ENCODE peak calls at places on chromosomes 12 and 14, in nine cellular contexts. N is Panc1; D is fibroblast of lung; M is NCI-H1105 treated with DMSO at 0.1 percent for 48 hours; J is EL; R is neural progenitor cell; U is germinal center; I is activated T-helper 9 cell treated with anti-CD3 and anti-CD28 coated beads, Interleukin-2, amount 50 U/mL, for 16 hours; F is activated CD4-positive, alpha-beta T cell treated with anti-CD3 and anti-CD28 coated beads for 36 hours. T is an unnamed sample.

GRCh38 chr12:24201258-24201970 is 251.9 kb upstream of the SOX5 start:
- DNase-seq in N (no peak), D (peak), M (no peak), J (no peak), R (no peak), U (no peak), I (no peak), F (no peak), T (no peak)

GRCh38 chr12:118747771-118748170 is 233.6 kb upstream of the SRRM4 start:
- DNase-seq in N (no peak), D (no peak), M (no peak), J (no peak), R (no peak), U (no peak), I (no peak), F (no peak), T (no peak)

GRCh38 chr12:34598352-34598827 is 576.1 kb downstream of the ALG10 start:
- DNase-seq in N (no peak), D (no peak), M (no peak), J (no peak), R (no peak), U (no peak), I (no peak), F (no peak), T (no peak)

GRCh38 chr12:83261998-83262397 is 575.3 kb downstream of the TMTC2 start:
- DNase-seq in N (no peak), D (no peak), M (no peak), J (no peak), R (no peak), U (no peak), I (no peak), F (no peak), T (no peak)

GRCh38 chr12:119444462-119445044 is 110.0 kb downstream of the CCDC60 start:
- DNase-seq in N (peak), D (peak), M (peak), J (peak), R (peak), U (peak), I (peak), F (peak), T (peak)

GRCh38 chr14:76773188-76773885 is 12.1 kb downstream of the VASH1 start:
- DNase-seq in N (no peak), D (peak), M (no peak), J (peak), R (no peak), U (no peak), I (no peak), F (peak), T (peak)

GRCh38 chr12:6821674-6822433 is at the start of gene GPR162:
- DNase-seq in N (no peak), D (peak), M (peak), J (peak), R (peak), U (no peak), I (no peak), F (peak), T (no peak)

GRCh38 chr12:59405992-59406391 is 189.8 kb upstream of the SLC16A7 start:
- DNase-seq in N (no peak), D (no peak), M (no peak), J (no peak), R (no peak), U (no peak), I (no peak), F (no peak), T (no peak)

GRCh38 chr12:105331805-105332251 is 1.3 kb downstream of the C12orf75 start:
- DNase-seq in N (no peak), D (no peak), M (no peak), J (peak), R (peak), U (peak), I (no peak), F (peak), T (peak)

GRCh38 chr14:74133833-74134481 is 49.2 kb downstream of the LIN52 start:
- DNase-seq in N (no peak), D (no peak), M (no peak), J (no peak), R (no peak), U (no peak), I (no peak), F (no peak), T (no peak)

GRCh38 chr14:73777420-73777819 is 63.2 kb upstream of the PNMA1 start:
- DNase-seq in N (no peak), D (no peak), M (no peak), J (no peak), R (peak), U (no peak), I (no peak), F (peak), T (no peak)

GRCh38 chr12:63423839-63424238 is 244.5 kb downstream of the DPY19L2 start:
- DNase-seq in N (no peak), D (no peak), M (no peak), J (no peak), R (no peak), U (no peak), I (no peak), F (no peak), T (no peak)

GRCh38 chr14:70641548-70642312 is at the start of gene TTC9:
- DNase-seq in N (no peak), D (no peak), M (peak), J (no peak), R (peak), U (peak), I (peak), F (peak), T (no peak)

GRCh38 chr14:104080557-104081492 is 4.7 kb upstream of the ASPG start:
- DNase-seq in N (no peak), D (no peak), M (peak), J (no peak), R (no peak), U (no peak), I (no peak), F (no peak), T (no peak)

GRCh38 chr12:91098942-91099341 is 12.4 kb downstream of the LUM start:
- DNase-seq in N (no peak), D (peak), M (no peak), J (peak), R (no peak), U (no peak), I (no peak), F (no peak), T (no peak)

GRCh38 chr12:1519642-1520041 is 74.7 kb downstream of the FBXL14 start:
- DNase-seq in N (no peak), D (peak), M (no peak), J (no peak), R (no peak), U (no peak), I (no peak), F (no peak), T (no peak)

GRCh38 chr14:90581745-90582144 is 184.9 kb downstream of the CALM1 start:
- DNase-seq in N (no peak), D (no peak), M (no peak), J (no peak), R (no peak), U (no peak), I (no peak), F (no peak), T (no peak)

GRCh38 chr12:67018105-67018504 is 251.1 kb upstream of the CAND1 start:
- DNase-seq in N (no peak), D (no peak), M (no peak), J (no peak), R (peak), U (no peak), I (no peak), F (no peak), T (no peak)

GRCh38 chr12:62468394-62468793 is 1.8 kb downstream of the MON2 start:
- DNase-seq in N (no peak), D (no peak), M (no peak), J (no peak), R (no peak), U (no peak), I (no peak), F (no peak), T (no peak)